ENCODE peak calls at places on chromosome 10, in four cellular contexts. One of them, this sample, is unnamed.

GRCh38 chr10:46217749-46218453 is 68.9 kb upstream of the ANTXRL start:
- DNase-seq in GM23248: no peak
- DNase-seq in OCI-LY7: no peak
- DNase-seq in astrocyte: no peak
- DNase-seq in this sample: no peak

GRCh38 chr10:77983384-77984341 is 45.7 kb downstream of the POLR3A start:
- DNase-seq in GM23248: peak
- DNase-seq in OCI-LY7: no peak
- DNase-seq in astrocyte: peak
- DNase-seq in this sample: peak

GRCh38 chr10:63720072-63720537 is 198.9 kb downstream of the REEP3 start:
- DNase-seq in GM23248: peak
- DNase-seq in OCI-LY7: peak
- DNase-seq in astrocyte: no peak
- DNase-seq in this sample: peak

GRCh38 chr10:31042670-31043069 is 11.0 kb upstream of the ZNF438 start:
- DNase-seq in GM23248: no peak
- DNase-seq in OCI-LY7: no peak
- DNase-seq in astrocyte: no peak
- DNase-seq in this sample: no peak

GRCh38 chr10:44581996-44582395 is 197.1 kb upstream of the CXCL12 start:
- DNase-seq in GM23248: no peak
- DNase-seq in OCI-LY7: no peak
- DNase-seq in astrocyte: no peak
- DNase-seq in this sample: no peak

GRCh38 chr10:7707102-7707501 is 4.0 kb downstream of the ITIH2 start:
- DNase-seq in GM23248: no peak
- DNase-seq in OCI-LY7: no peak
- DNase-seq in astrocyte: no peak
- DNase-seq in this sample: no peak

GRCh38 chr10:102775973-102776669 is 32.4 kb downstream of the WBP1L start:
- DNase-seq in GM23248: peak
- DNase-seq in OCI-LY7: no peak
- DNase-seq in astrocyte: peak
- DNase-seq in this sample: peak

GRCh38 chr10:48444266-48444665 is 137.8 kb downstream of the MAPK8 start:
- DNase-seq in GM23248: no peak
- DNase-seq in OCI-LY7: peak
- DNase-seq in astrocyte: no peak
- DNase-seq in this sample: no peak

GRCh38 chr10:101856626-101857025 is 13.0 kb upstream of the KCNIP2 start:
- DNase-seq in GM23248: peak
- DNase-seq in OCI-LY7: no peak
- DNase-seq in astrocyte: no peak
- DNase-seq in this sample: peak

GRCh38 chr10:125531470-125531869 is 151.5 kb downstream of the TEX36 start:
- DNase-seq in GM23248: no peak
- DNase-seq in OCI-LY7: no peak
- DNase-seq in astrocyte: no peak
- DNase-seq in this sample: no peak

GRCh38 chr10:17645591-17646345 is 1.8 kb downstream of the STAM start:
- DNase-seq in GM23248: peak
- DNase-seq in OCI-LY7: peak
- DNase-seq in astrocyte: peak
- DNase-seq in this sample: no peak

GRCh38 chr10:18279202-18279601 is 139.0 kb downstream of the CACNB2 start:
- DNase-seq in GM23248: peak
- DNase-seq in OCI-LY7: no peak
- DNase-seq in astrocyte: peak
- DNase-seq in this sample: no peak

GRCh38 chr10:37721100-37721499 is 136.3 kb downstream of the ZNF248 start:
- DNase-seq in GM23248: no peak
- DNase-seq in OCI-LY7: no peak
- DNase-seq in astrocyte: no peak
- DNase-seq in this sample: no peak

GRCh38 chr10:101668566-101668965 is 26.4 kb downstream of the FBXW4 start:
- DNase-seq in GM23248: no peak
- DNase-seq in OCI-LY7: no peak
- DNase-seq in astrocyte: no peak
- DNase-seq in this sample: no peak

GRCh38 chr10:94104316-94105060 is 110.8 kb downstream of the PLCE1 start:
- DNase-seq in GM23248: no peak
- DNase-seq in OCI-LY7: no peak
- DNase-seq in astrocyte: no peak
- DNase-seq in this sample: peak

GRCh38 chr10:75101416-75102251 is 9.8 kb upstream of the SAMD8 start:
- DNase-seq in GM23248: no peak
- DNase-seq in OCI-LY7: no peak
- DNase-seq in astrocyte: no peak
- DNase-seq in this sample: no peak

GRCh38 chr10:86520871-86521619 is 547 bp downstream of the WAPL start:
- DNase-seq in GM23248: peak
- DNase-seq in OCI-LY7: peak
- DNase-seq in astrocyte: peak
- DNase-seq in this sample: peak

GRCh38 chr10:99470327-99470726 is 39.9 kb upstream of the GOT1 start:
- DNase-seq in GM23248: no peak
- DNase-seq in OCI-LY7: peak
- DNase-seq in astrocyte: no peak
- DNase-seq in this sample: peak

GRCh38 chr10:99467236-99467999 is 37.0 kb upstream of the GOT1 start:
- DNase-seq in GM23248: no peak
- DNase-seq in OCI-LY7: no peak
- DNase-seq in astrocyte: no peak
- DNase-seq in this sample: peak

GRCh38 chr10:99461230-99461629 is 30.8 kb upstream of the GOT1 start:
- DNase-seq in GM23248: peak
- DNase-seq in OCI-LY7: no peak
- DNase-seq in astrocyte: peak
- DNase-seq in this sample: peak

GRCh38 chr10:99466632-99467031 is 36.2 kb upstream of the GOT1 start:
- DNase-seq in GM23248: no peak
- DNase-seq in OCI-LY7: no peak
- DNase-seq in astrocyte: no peak
- DNase-seq in this sample: no peak
- H3K4me2 ChIP-seq in GM23248: no peak
- H3K4me2 ChIP-seq in OCI-LY7: no peak
- H3K4me2 ChIP-seq in astrocyte: no peak
- H3K4me2 ChIP-seq in this sample: no peak

DNA sequence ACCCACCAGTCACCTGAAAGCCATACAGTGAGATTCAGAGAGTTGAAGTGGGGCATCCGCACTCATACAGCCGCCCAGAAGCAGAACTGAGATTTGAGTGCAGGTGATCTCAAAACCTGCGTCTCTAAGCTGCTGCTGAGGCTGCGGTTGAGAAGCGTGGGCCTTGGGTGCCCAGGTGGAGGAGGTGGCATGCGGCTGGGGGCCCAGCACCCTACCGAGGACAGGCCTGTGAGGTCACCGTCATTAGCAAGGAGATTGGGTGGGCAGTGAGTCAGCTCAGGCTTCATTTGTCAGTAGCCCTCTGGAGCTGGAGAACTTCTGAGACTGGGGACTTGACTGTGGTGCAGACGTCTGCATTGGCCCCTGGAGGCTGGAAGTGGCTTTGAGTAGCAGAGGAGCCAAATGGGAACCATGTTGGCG is 29.8 kb downstream of the ZMIZ1 start:
- DNase-seq in GM23248: peak
- DNase-seq in OCI-LY7: peak
- DNase-seq in astrocyte: peak
- DNase-seq in this sample: no peak
- H3K27ac ChIP-seq in GM23248: peak
- H3K27ac ChIP-seq in OCI-LY7: peak
- H3K27ac ChIP-seq in astrocyte: no peak
- H3K27ac ChIP-seq in this sample: no peak

GRCh38 chr10:5946786-5947185 is 30.6 kb downstream of the IL15RA start:
- DNase-seq in GM23248: no peak
- DNase-seq in OCI-LY7: no peak
- DNase-seq in astrocyte: no peak
- DNase-seq in this sample: no peak

GRCh38 chr10:5943536-5943935 is 33.8 kb downstream of the IL15RA start:
- DNase-seq in GM23248: peak
- DNase-seq in OCI-LY7: no peak
- DNase-seq in astrocyte: peak
- DNase-seq in this sample: no peak

GRCh38 chr10:5944389-5945202 is 32.7 kb downstream of the IL15RA start:
- DNase-seq in GM23248: peak
- DNase-seq in OCI-LY7: no peak
- DNase-seq in astrocyte: peak
- DNase-seq in this sample: peak

GRCh38 chr10:5945561-5946418 is 31.6 kb downstream of the IL15RA start:
- DNase-seq in GM23248: peak
- DNase-seq in OCI-LY7: no peak
- DNase-seq in astrocyte: peak
- DNase-seq in this sample: peak

DNA sequence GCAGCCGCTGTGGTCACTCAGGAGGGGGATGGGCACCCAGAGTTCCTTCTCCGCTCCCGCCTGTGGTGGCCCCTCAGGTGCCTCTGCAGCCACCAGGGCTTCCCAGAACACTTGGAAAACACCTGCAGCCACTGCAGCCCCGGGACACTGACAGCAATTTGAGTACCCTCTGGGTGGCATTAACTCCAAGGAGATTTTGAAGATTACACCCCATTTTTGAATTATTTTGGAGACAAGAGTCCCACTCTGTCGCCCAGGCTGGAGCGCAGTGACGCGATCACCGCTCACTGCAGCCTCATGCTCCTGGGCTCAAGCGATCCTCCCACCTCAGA is 32.2 kb downstream of the IL15RA start:
- DNase-seq in GM23248: no peak
- DNase-seq in OCI-LY7: no peak
- DNase-seq in astrocyte: no peak
- DNase-seq in this sample: no peak
- H3K4me2 ChIP-seq in GM23248: peak
- H3K4me2 ChIP-seq in OCI-LY7: no peak
- H3K4me2 ChIP-seq in astrocyte: peak
- H3K4me2 ChIP-seq in this sample: no peak

GRCh38 chr10:29345144-29345892 is 56.4 kb downstream of the LYZL1 start:
- DNase-seq in GM23248: no peak
- DNase-seq in OCI-LY7: no peak
- DNase-seq in astrocyte: no peak
- DNase-seq in this sample: no peak

GRCh38 chr10:29343607-29344038 is 54.8 kb downstream of the LYZL1 start:
- DNase-seq in GM23248: no peak
- DNase-seq in OCI-LY7: no peak
- DNase-seq in astrocyte: peak
- DNase-seq in this sample: no peak

GRCh38 chr10:29345893-29346175 is 57.0 kb downstream of the LYZL1 start:
- DNase-seq in GM23248: no peak
- DNase-seq in OCI-LY7: no peak
- DNase-seq in astrocyte: no peak
- DNase-seq in this sample: no peak

GRCh38 chr10:29344073-29344820 is 55.4 kb downstream of the LYZL1 start:
- DNase-seq in GM23248: peak
- DNase-seq in OCI-LY7: no peak
- DNase-seq in astrocyte: peak
- DNase-seq in this sample: no peak
- H3K27ac ChIP-seq in GM23248: no peak
- H3K27ac ChIP-seq in OCI-LY7: no peak
- H3K27ac ChIP-seq in astrocyte: peak
- H3K27ac ChIP-seq in this sample: no peak

DNA sequence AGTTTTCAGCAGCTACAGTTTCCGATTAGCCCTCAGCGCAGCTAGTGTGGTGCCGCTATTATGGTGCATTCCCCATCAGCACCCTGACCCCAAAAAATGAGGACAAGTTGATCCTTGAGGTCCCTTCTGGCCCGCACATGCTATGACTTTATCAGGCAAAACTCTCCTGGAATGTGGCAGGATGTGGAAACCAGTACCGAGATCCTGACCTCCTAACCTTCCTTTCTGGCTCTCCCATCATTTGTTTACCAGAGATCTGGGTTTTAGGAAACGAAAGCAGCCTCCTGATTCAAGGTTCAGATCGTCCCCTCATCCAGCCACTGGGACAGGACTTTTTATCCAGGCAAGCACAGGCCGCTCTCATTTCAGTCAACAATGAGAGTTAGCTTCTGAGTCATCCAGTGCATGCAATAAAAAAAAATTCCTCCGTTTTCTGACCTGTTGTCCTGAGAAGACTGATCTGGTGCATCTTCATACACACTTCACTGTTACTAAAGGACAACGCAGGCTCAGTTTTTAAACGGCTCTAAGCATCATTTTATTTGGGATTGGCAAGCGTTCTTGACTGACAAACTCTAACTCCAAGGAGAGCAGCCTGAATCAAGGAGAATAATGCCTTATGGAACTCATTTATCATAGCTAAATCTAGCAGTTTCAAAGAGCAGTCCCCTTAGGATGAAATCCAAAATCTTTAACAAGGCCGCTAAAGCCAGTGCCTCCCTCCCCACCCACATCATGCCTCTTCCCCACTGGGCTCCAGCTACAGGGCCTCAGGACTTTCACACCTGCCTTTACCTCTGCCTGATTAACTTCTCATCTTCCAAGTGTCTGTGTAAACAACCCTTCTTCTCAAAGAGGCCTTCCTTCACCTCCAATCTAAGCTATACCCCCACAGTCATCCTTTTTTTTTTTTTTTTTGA is 17.1 kb downstream of the PDLIM1 start:
- DNase-seq in GM23248: peak
- DNase-seq in OCI-LY7: no peak
- DNase-seq in astrocyte: peak
- DNase-seq in this sample: peak
- H3K4me2 ChIP-seq in GM23248: peak
- H3K4me2 ChIP-seq in OCI-LY7: no peak
- H3K4me2 ChIP-seq in astrocyte: peak
- H3K4me2 ChIP-seq in this sample: peak

GRCh38 chr10:16360425-16360824 is 76.4 kb upstream of the PTER start:
- DNase-seq in GM23248: no peak
- DNase-seq in OCI-LY7: no peak
- DNase-seq in astrocyte: no peak
- DNase-seq in this sample: no peak

GRCh38 chr10:16360001-16360400 is 76.8 kb upstream of the PTER start:
- DNase-seq in GM23248: no peak
- DNase-seq in OCI-LY7: no peak
- DNase-seq in astrocyte: no peak
- DNase-seq in this sample: no peak

DNA sequence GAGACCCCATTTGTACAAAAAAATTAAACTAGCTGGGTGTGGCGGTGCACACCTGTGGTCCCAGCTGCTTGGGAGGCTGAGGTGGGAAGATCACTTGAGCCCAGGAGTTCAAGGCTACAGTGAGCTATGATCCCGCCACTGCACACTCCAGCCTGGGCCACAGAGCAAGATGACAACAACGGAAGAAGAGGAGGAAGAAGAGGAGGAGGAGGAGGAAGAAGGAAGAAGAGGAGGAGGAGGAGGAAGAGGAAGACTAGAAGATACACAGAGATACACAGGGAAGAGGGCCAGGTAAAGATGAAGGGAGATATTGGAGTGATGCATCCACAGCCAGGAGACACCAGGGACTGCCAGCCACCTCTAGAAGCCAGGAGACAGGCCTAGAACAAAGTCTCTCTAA is 75.7 kb upstream of the PTER start:
- DNase-seq in GM23248: no peak
- DNase-seq in OCI-LY7: no peak
- DNase-seq in astrocyte: no peak
- DNase-seq in this sample: no peak
- H3K27ac ChIP-seq in GM23248: no peak
- H3K27ac ChIP-seq in OCI-LY7: no peak
- H3K27ac ChIP-seq in astrocyte: no peak
- H3K27ac ChIP-seq in this sample: no peak

GRCh38 chr10:16565604-16566003 is 43.9 kb upstream of the C1QL3 start:
- DNase-seq in GM23248: no peak
- DNase-seq in OCI-LY7: no peak
- DNase-seq in astrocyte: no peak
- DNase-seq in this sample: no peak
- H3K4me2 ChIP-seq in GM23248: no peak
- H3K4me2 ChIP-seq in OCI-LY7: no peak
- H3K4me2 ChIP-seq in astrocyte: no peak
- H3K4me2 ChIP-seq in this sample: no peak

This sample was measured in mesenchymal stem cell.